ENCODE peak calls at places on chromosomes 4 and X, in four cellular contexts. One of them, this sample, is unnamed.
A peak's percentile ranks its signal among the peaks of the same experiment; 100 is the strongest.

GRCh38 chrX:40173662-40174593 is 76.2 kb upstream of the BCOR start:
- DNase-seq in H1: no peak
- DNase-seq in K562: peak; percentile 55
- DNase-seq in SK-N-SH: peak; percentile 48
- DNase-seq in this sample: peak; percentile 38

GRCh38 chrX:154008521-154008920 is 11.2 kb downstream of the IRAK1 start:
- DNase-seq in SK-N-SH: peak; percentile 46
- DNase-seq in K562: no peak
- DNase-seq in H1: no peak
- DNase-seq in this sample: no peak

GRCh38 chrX:102345916-102346315 is 93.9 kb downstream of the NXF2B start:
- DNase-seq in K562: peak; percentile 56
- DNase-seq in H1: no peak
- DNase-seq in SK-N-SH: peak; percentile 61
- DNase-seq in this sample: peak; percentile 70

GRCh38 chr4:891747-892146 is 40.4 kb downstream of the GAK start:
- DNase-seq in H1: no peak
- DNase-seq in K562: peak; percentile 29
- DNase-seq in SK-N-SH: peak; percentile 61
- DNase-seq in this sample: peak; percentile 74

GRCh38 chrX:19907794-19908193 is 20.4 kb upstream of the SH3KBP1 start:
- DNase-seq in H1: no peak
- DNase-seq in SK-N-SH: no peak
- DNase-seq in K562: no peak
- DNase-seq in this sample: no peak

GRCh38 chrX:37846141-37846540 is 1.2 kb downstream of the DYNLT3 start:
- DNase-seq in SK-N-SH: no peak
- DNase-seq in H1: no peak
- DNase-seq in K562: no peak
- DNase-seq in this sample: no peak

GRCh38 chr4:41611881-41612871 is 74.2 kb downstream of the LIMCH1 start:
- DNase-seq in K562: no peak
- DNase-seq in H1: no peak
- DNase-seq in SK-N-SH: peak; percentile 44
- DNase-seq in this sample: peak; percentile 28

GRCh38 chr4:119016636-119017035 is 119.0 kb upstream of the MYOZ2 start:
- DNase-seq in SK-N-SH: no peak
- DNase-seq in K562: no peak
- DNase-seq in H1: no peak
- DNase-seq in this sample: no peak

GRCh38 chr4:168784786-168785461 is 225.1 kb downstream of the CBR4 start:
- DNase-seq in H1: no peak
- DNase-seq in SK-N-SH: no peak
- DNase-seq in K562: no peak
- DNase-seq in this sample: no peak

GRCh38 chr4:4837921-4838601 is 21.4 kb upstream of the MSX1 start:
- DNase-seq in SK-N-SH: no peak
- DNase-seq in K562: no peak
- DNase-seq in H1: no peak
- DNase-seq in this sample: no peak

GRCh38 chrX:104270916-104271512 is 16.3 kb upstream of the ESX1 start:
- DNase-seq in SK-N-SH: no peak
- DNase-seq in K562: peak; percentile 33
- DNase-seq in H1: no peak
- DNase-seq in this sample: peak; percentile 58
- TF ChIP-seq TEAD4 in SK-N-SH: no peak
- TF ChIP-seq TEAD4 in K562: no peak
- TF ChIP-seq TEAD4 in H1: no peak
- TF ChIP-seq TEAD4 in this sample: no peak

DNA sequence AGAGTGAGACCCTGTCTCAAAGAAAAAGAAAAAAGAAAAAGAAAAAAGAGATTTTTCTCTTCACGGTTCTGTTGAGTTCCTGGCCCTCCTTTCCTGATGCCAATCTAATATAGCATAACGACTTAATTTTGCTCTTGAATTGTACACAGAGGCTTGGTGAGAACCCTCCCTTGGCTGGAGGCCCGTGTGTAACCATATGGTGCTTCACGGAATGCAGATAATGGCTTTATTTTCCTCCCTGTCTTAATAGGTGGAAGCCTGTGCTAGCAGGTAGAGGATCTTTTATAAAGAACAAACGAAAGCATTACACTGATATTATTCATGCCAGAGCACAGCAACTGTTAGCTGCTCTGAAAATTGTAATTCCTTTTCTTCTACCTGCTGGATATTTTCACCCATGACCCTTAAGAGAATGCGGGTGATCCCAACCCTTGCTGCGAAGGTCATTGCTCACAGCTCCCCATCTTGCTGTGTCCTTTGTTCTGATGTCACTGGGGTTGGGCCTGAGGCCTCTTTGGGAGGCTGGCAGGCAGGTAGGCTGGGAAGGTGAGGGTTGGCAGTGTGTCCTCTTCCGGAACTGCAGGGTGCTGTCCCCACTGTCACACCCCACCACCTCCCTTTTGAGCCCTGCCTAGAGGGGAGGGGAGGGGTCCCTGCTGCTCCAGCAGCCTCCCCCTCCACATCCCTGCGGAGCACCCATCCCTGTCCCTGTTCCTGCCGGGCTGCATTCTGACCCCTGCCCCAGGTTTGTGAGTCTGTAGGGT is 83.8 kb upstream of the STOX2 start:
- DNase-seq in SK-N-SH: no peak
- DNase-seq in K562: no peak
- DNase-seq in H1: no peak
- DNase-seq in this sample: no peak
- TF ChIP-seq TEAD4 in SK-N-SH: no peak
- TF ChIP-seq TEAD4 in K562: no peak
- TF ChIP-seq TEAD4 in H1: no peak
- TF ChIP-seq TEAD4 in this sample: no peak

GRCh38 chr4:21780158-21780557 is 168.4 kb downstream of the KCNIP4 start:
- DNase-seq in K562: no peak
- DNase-seq in SK-N-SH: no peak
- DNase-seq in H1: no peak
- DNase-seq in this sample: no peak

GRCh38 chr4:21778702-21779101 is 169.9 kb downstream of the KCNIP4 start:
- DNase-seq in SK-N-SH: no peak
- DNase-seq in H1: no peak
- DNase-seq in K562: no peak
- DNase-seq in this sample: no peak

DNA sequence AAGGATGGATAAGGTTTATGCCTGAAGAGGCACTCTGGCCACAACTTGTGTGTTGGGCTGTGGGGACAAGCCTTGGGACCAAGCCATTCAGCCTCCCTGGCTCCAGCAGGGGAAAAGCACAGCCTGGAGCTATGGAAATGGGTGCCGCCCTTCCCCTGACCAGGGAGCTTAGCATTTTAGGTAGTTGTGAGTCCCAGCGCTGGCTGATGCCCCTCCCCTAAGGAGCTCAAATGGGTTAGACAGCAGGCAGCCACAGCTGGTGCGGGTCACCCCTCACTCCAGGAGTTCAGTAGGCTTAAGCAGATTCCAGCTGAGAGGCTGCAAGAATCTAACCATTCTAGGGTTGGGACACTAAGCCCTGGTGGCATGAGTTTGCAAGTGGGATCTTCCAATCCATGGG is 172.9 kb downstream of the KCNIP4 start:
- DNase-seq in H1: no peak
- DNase-seq in K562: no peak
- DNase-seq in SK-N-SH: no peak
- DNase-seq in this sample: no peak
- TF ChIP-seq TEAD4 in H1: no peak
- TF ChIP-seq TEAD4 in K562: no peak
- TF ChIP-seq TEAD4 in SK-N-SH: no peak
- TF ChIP-seq TEAD4 in this sample: no peak

DNA sequence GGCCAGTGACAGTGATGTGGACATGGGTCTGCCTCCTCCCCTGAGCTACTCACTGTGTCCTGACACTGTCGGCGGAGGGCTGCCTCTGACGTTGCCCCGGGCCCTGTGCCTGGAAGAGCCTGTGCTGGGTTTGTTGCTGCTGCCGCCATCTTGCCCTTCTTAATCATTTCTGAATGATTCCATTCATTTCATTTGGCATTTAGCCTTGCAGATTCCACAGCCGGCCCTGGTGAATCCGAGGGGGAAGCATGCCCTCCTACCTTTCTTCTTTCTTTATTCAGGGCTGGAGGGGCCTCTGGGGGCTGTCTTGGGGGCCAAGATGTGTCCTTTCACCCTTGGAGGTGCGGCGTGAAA is 92.5 kb downstream of the PSAPL1 start:
- DNase-seq in H1: no peak
- DNase-seq in SK-N-SH: no peak
- DNase-seq in K562: no peak
- DNase-seq in this sample: no peak
- TF ChIP-seq TEAD4 in H1: no peak
- TF ChIP-seq TEAD4 in SK-N-SH: no peak
- TF ChIP-seq TEAD4 in K562: no peak
- TF ChIP-seq TEAD4 in this sample: no peak

GRCh38 chrX:133465254-133465653 is 50.0 kb upstream of the GPC4 start:
- DNase-seq in SK-N-SH: no peak
- DNase-seq in K562: no peak
- DNase-seq in H1: no peak
- DNase-seq in this sample: no peak
- TF ChIP-seq TEAD4 in SK-N-SH: no peak
- TF ChIP-seq TEAD4 in K562: no peak
- TF ChIP-seq TEAD4 in H1: no peak
- TF ChIP-seq TEAD4 in this sample: no peak

GRCh38 chr4:38069271-38069760 is 109.1 kb downstream of the PTTG2 start:
- DNase-seq in H1: no peak
- DNase-seq in K562: peak; percentile 78
- DNase-seq in SK-N-SH: peak; percentile 53
- DNase-seq in this sample: peak; percentile 53
- TF ChIP-seq TEAD4 in H1: no peak
- TF ChIP-seq TEAD4 in K562: no peak
- TF ChIP-seq TEAD4 in SK-N-SH: no peak
- TF ChIP-seq TEAD4 in this sample: no peak